ENCODE peak calls at places on chromosomes 12 and 14, in seven cellular contexts. H is GM20000, L is left ventricle myocardium superior, T is HS-5, R is stromal cell of bone marrow, Q is HCEC 1CT, S is EH. Z is an unnamed sample.

GRCh38 chr14:91368681-91369416 is 48.8 kb downstream of the CCDC88C start:
- DNase-seq in L (no peak), Q (no peak), R (no peak), H (no peak), T (no peak), S (no peak), Z (no peak)

GRCh38 chr12:7638064-7638763 is 27.5 kb downstream of the APOBEC1 start:
- DNase-seq in R (no peak), L (no peak), Q (no peak), S (no peak), T (no peak), H (no peak), Z (no peak)

GRCh38 chr12:2679068-2679815 is 115.5 kb upstream of the FKBP4 start:
- DNase-seq in Q (no peak), S (no peak), R (no peak), T (no peak), L (no peak), H (no peak), Z (no peak)

GRCh38 chr14:32824195-32824594 is 114.5 kb upstream of the NPAS3 start:
- DNase-seq in L (no peak), S (no peak), R (no peak), H (no peak), Q (no peak), T (no peak), Z (no peak)

GRCh38 chr14:101409006-101409543 is 152.2 kb upstream of the DIO3 start:
- DNase-seq in L (no peak), T (no peak), H (no peak), Q (no peak), R (no peak), S (no peak), Z (no peak)

GRCh38 chr14:68871392-68871791 is 78.5 kb upstream of the ZFP36L1 start:
- DNase-seq in S (no peak), H (no peak), L (no peak), R (no peak), Q (no peak), T (no peak), Z (no peak)

GRCh38 chr12:95083938-95084337 is 10.5 kb upstream of the NR2C1 start:
- DNase-seq in R (peak), S (peak), Q (peak), T (peak), L (no peak), H (no peak), Z (peak)

GRCh38 chr12:119055977-119056376 is 74.6 kb downstream of the SRRM4 start:
- DNase-seq in R (no peak), S (no peak), H (no peak), T (no peak), L (no peak), Q (no peak), Z (no peak)

GRCh38 chr12:100794441-100795192 is at the start of gene ANO4:
- DNase-seq in S (peak), Q (no peak), T (no peak), H (no peak), R (no peak), L (no peak), Z (peak)

GRCh38 chr12:54300267-54300731 is 516 bp downstream of the NFE2 start:
- DNase-seq in S (peak), H (no peak), R (no peak), Q (no peak), T (no peak), L (no peak), Z (peak)

GRCh38 chr12:66365718-66366485 is 63.6 kb downstream of the HELB start:
- DNase-seq in L (no peak), S (peak), R (no peak), H (no peak), Q (peak), T (peak), Z (peak)

GRCh38 chr12:121866331-121866730 is 7.7 kb upstream of the HPD start:
- DNase-seq in H (no peak), Q (no peak), R (no peak), L (no peak), S (peak), T (no peak), Z (no peak)